ENCODE peak calls at places on chromosomes 11 and 22, in five cellular contexts. H is GM03348; Y is activated CD8-positive, alpha-beta memory T cell treated with anti-CD3 and anti-CD28 coated beads for 1 hour; P is cardiac septum; T is hypothalamus. M is an unnamed sample.
A peak's percentile ranks its signal among the peaks of the same experiment; 100 is the strongest.

GRCh38 chr22:49541451-49542230 is 286.0 kb downstream of the BRD1 start:
- DNase-seq in Y (no peak), P (no peak), H (no peak), T (no peak), M (peak; percentile 82)

GRCh38 chr11:65485820-65486219 is 13.0 kb upstream of the MALAT1 start:
- DNase-seq in P (no peak), H (no peak), Y (no peak), T (no peak), M (no peak)

GRCh38 chr11:78426845-78427244 is 9.2 kb upstream of the GAB2 start:
- DNase-seq in P (no peak), H (no peak), T (no peak), Y (no peak), M (no peak)

GRCh38 chr11:57484141-57484710 is 23.9 kb downstream of the RTN4RL2 start:
- DNase-seq in Y (no peak), P (no peak), H (no peak), T (no peak), M (no peak)

GRCh38 chr11:36055356-36055755 is 111.5 kb downstream of the LDLRAD3 start:
- DNase-seq in H (no peak), T (no peak), P (no peak), Y (no peak), M (no peak)

GRCh38 chr11:84794663-84795443 is 832.3 kb downstream of the DLG2 start:
- DNase-seq in T (no peak), P (no peak), H (no peak), Y (no peak), M (no peak)

GRCh38 chr22:23259916-23260644 is 79.8 kb downstream of the BCR start:
- DNase-seq in H (no peak), T (no peak), P (no peak), Y (no peak), M (no peak)

GRCh38 chr11:78221396-78222315 is 32.9 kb downstream of the USP35 start:
- DNase-seq in H (no peak), Y (no peak), T (no peak), P (no peak), M (no peak)

GRCh38 chr11:72781313-72782080 is 12.3 kb downstream of the STARD10 start:
- DNase-seq in P (no peak), Y (peak; percentile 10), H (peak; percentile 79), T (no peak), M (no peak)

GRCh38 chr11:117582491-117582890 is 214.5 kb downstream of the DSCAML1 start:
- DNase-seq in P (peak; percentile 24), Y (no peak), H (no peak), T (no peak), M (peak; percentile 49)

GRCh38 chr11:73239571-73240189 is 21.6 kb downstream of the P2RY2 start:
- DNase-seq in P (no peak), T (no peak), Y (no peak), H (no peak), M (no peak)

GRCh38 chr11:10351768-10352641 is 47.1 kb downstream of the ADM start:
- DNase-seq in H (peak; percentile 43), Y (no peak), P (peak; percentile 78), T (no peak), M (no peak)

GRCh38 chr11:18912883-18913282 is 26.3 kb downstream of the MRGPRX1 start:
- DNase-seq in Y (no peak), T (no peak), H (no peak), P (no peak), M (no peak)

GRCh38 chr22:24824915-24825314 is 18.9 kb downstream of the SGSM1 start:
- DNase-seq in P (no peak), T (no peak), Y (no peak), H (no peak), M (no peak)

GRCh38 chr22:26170795-26171194 is 1.5 kb downstream of the SEZ6L start:
- DNase-seq in T (peak; percentile 20), Y (no peak), H (peak; percentile 15), P (no peak), M (no peak)

GRCh38 chr22:24146791-24147353 is 34.4 kb upstream of the SUSD2 start:
- DNase-seq in T (no peak), H (peak; percentile 79), P (no peak), Y (no peak), M (no peak)

GRCh38 chr11:64600281-64600992 is 9.4 kb downstream of the SLC22A12 start:
- DNase-seq in Y (no peak), T (no peak), H (no peak), P (no peak), M (no peak)

GRCh38 chr11:30917859-30918478 is 331.8 kb upstream of the MPPED2 start:
- DNase-seq in Y (no peak), H (peak; percentile 44), P (no peak), T (no peak), M (no peak)

GRCh38 chr22:44807915-44808690 is 55.7 kb downstream of the ARHGAP8 start:
- DNase-seq in T (no peak), P (no peak), Y (no peak), H (no peak), M (no peak)

GRCh38 chr11:130904380-130904779 is 11.9 kb downstream of the SNX19 start:
- DNase-seq in Y (no peak), P (no peak), H (peak; percentile 20), T (no peak), M (no peak)

GRCh38 chr11:1002091-1002984 is 34.2 kb downstream of the MUC6 start:
- DNase-seq in P (no peak), T (no peak), Y (no peak), H (no peak), M (no peak)

GRCh38 chr11:128513915-128514681 is 73.3 kb downstream of the ETS1 start:
- DNase-seq in T (no peak), Y (no peak), H (no peak), P (no peak), M (no peak)

GRCh38 chr11:106770489-106771100 is 247.7 kb downstream of the GUCY1A2 start:
- DNase-seq in P (no peak), T (no peak), Y (no peak), H (no peak), M (no peak)

GRCh38 chr11:69352181-69352580 is 58.2 kb downstream of the MYEOV start:
- DNase-seq in T (no peak), Y (no peak), H (no peak), P (no peak), M (no peak)

GRCh38 chr11:102220728-102221467 is 96.4 kb upstream of the BIRC3 start:
- DNase-seq in P (no peak), H (no peak), Y (no peak), T (no peak), M (no peak)

GRCh38 chr11:57324154-57324885 is 432 bp downstream of the TNKS1BP1 start:
- DNase-seq in P (no peak), H (peak; percentile 64), Y (no peak), T (peak; percentile 21), M (no peak)

GRCh38 chr11:121153472-121153871 is 52.4 kb downstream of the TECTA start:
- DNase-seq in T (no peak), H (no peak), P (no peak), Y (no peak), M (no peak)

GRCh38 chr11:65003282-65003681 is 6.5 kb upstream of the BATF2 start:
- DNase-seq in P (no peak), H (peak; percentile 57), Y (no peak), T (no peak), M (no peak)

GRCh38 chr22:20519558-20519957 is 12.1 kb downstream of the MED15 start:
- DNase-seq in H (no peak), T (no peak), P (no peak), Y (no peak), M (no peak)

GRCh38 chr11:65314501-65315203 is at the start of gene CDC42EP2:
- DNase-seq in Y (peak; percentile 22), T (peak; percentile 75), P (peak; percentile 95), H (peak; percentile 98), M (peak; percentile 97)

GRCh38 chr22:30609260-30610185 is 2.5 kb downstream of the TCN2 start:
- DNase-seq in H (peak; percentile 90), T (peak; percentile 7), P (peak; percentile 82), Y (no peak), M (no peak)

GRCh38 chr11:103609117-103610066 is 427.0 kb upstream of the DDI1 start:
- DNase-seq in T (no peak), Y (no peak), H (peak; percentile 84), P (no peak), M (no peak)

GRCh38 chr11:31810779-31811647 is at the start of gene PAX6:
- DNase-seq in H (peak; percentile 86), Y (no peak), T (peak; percentile 39), P (no peak), M (no peak)

GRCh38 chr22:49923445-49923844 is 5.0 kb downstream of the CRELD2 start:
- DNase-seq in T (no peak), Y (no peak), P (no peak), H (no peak), M (no peak)

GRCh38 chr22:41401781-41402648 is 20.3 kb downstream of the TEF start:
- DNase-seq in P (peak; percentile 83), H (peak; percentile 77), Y (no peak), T (peak; percentile 78), M (no peak)

GRCh38 chr11:63569570-63569969 is 6.4 kb upstream of the PLAAT2 start:
- DNase-seq in P (no peak), H (no peak), Y (no peak), T (no peak), M (no peak)

M was measured in mesenteric fat pad.